ENCODE peak calls at places on chromosomes 11 and 22, in ten cellular contexts. L is GM13977; N is progenitor cell of endocrine pancreas; S is T-helper 1 cell; W is small intestine; I is activated effector memory CD4-positive, alpha-beta T cell treated with Interleukin-2 at 50 U/mL for 16 hours; A is stimulated activated CD8-positive, alpha-beta memory T cell treated with anti-CD3 and anti-CD28 coated beads, Interleukin-2, amount 100 ng/mL, for 48 hours; V is uterus; R is H4; P is T47D. G is an unnamed sample.

GRCh38 chr11:30107899-30108298 is 91.1 kb upstream of the KCNA4 start:
- DNase-seq in N (no peak), V (no peak), S (no peak), W (no peak), R (peak; percentile 72), A (no peak), P (no peak), L (no peak), I (no peak), G (no peak)

GRCh38 chr11:16606784-16607674 is 131.4 kb upstream of the C11orf58 start:
- DNase-seq in N (no peak), S (no peak), R (no peak), A (no peak), I (no peak), P (no peak), V (no peak), W (no peak), L (no peak), G (no peak)

GRCh38 chr11:20162824-20163777 is 2.8 kb upstream of the DBX1 start:
- DNase-seq in I (no peak), W (no peak), R (no peak), P (peak; percentile 20), L (peak; percentile 19), N (peak; percentile 35), S (no peak), V (no peak), A (no peak), G (no peak)

GRCh38 chr11:59186130-59186594 is 14.2 kb downstream of the DTX4 start:
- DNase-seq in S (peak; percentile 34), V (no peak), I (peak; percentile 22), P (peak; percentile 40), N (peak; percentile 78), A (peak; percentile 42), R (no peak), L (peak; percentile 77), W (peak; percentile 95), G (peak; percentile 65)

GRCh38 chr11:75277991-75278790 is 37.6 kb downstream of the TPBGL start:
- DNase-seq in A (no peak), P (no peak), I (no peak), W (no peak), V (no peak), S (no peak), R (no peak), L (no peak), N (no peak), G (no peak)

GRCh38 chr11:116065519-116065918 is 561.3 kb upstream of the CADM1 start:
- DNase-seq in W (no peak), A (no peak), I (no peak), L (no peak), S (no peak), P (no peak), V (no peak), N (no peak), R (no peak), G (no peak)

GRCh38 chr11:122162095-122162494 is 46.1 kb upstream of the BLID start:
- DNase-seq in N (no peak), W (no peak), V (no peak), S (no peak), L (no peak), P (no peak), R (no peak), A (no peak), I (no peak), G (no peak)

GRCh38 chr22:18103527-18104269 is 6.9 kb upstream of the TUBA8 start:
- DNase-seq in W (no peak), V (no peak), R (no peak), L (no peak), A (no peak), N (no peak), S (no peak), I (no peak), P (no peak), G (no peak)

GRCh38 chr11:110948112-110948511 is 235.9 kb upstream of the ARHGAP20 start:
- DNase-seq in W (no peak), N (no peak), S (no peak), R (no peak), V (no peak), A (no peak), P (no peak), L (no peak), I (no peak), G (no peak)

GRCh38 chr11:65695459-65696241 is 16.4 kb upstream of the KAT5 start:
- DNase-seq in A (no peak), V (no peak), P (peak; percentile 65), L (no peak), I (no peak), R (peak; percentile 69), W (peak; percentile 47), S (no peak), N (no peak), G (no peak)

GRCh38 chr11:19938051-19938856 is 222.0 kb downstream of the DBX1 start:
- DNase-seq in N (peak; percentile 42), L (peak; percentile 66), V (no peak), R (peak; percentile 62), I (no peak), W (peak; percentile 34), A (peak; percentile 25), P (peak; percentile 60), S (no peak), G (no peak)

GRCh38 chr22:33658775-33659174 is 261.5 kb downstream of the LARGE1 start:
- DNase-seq in W (no peak), L (no peak), R (no peak), S (no peak), N (no peak), P (peak; percentile 3), I (no peak), A (no peak), V (peak; percentile 24), G (no peak)

GRCh38 chr11:83132191-83132590 is 24.7 kb upstream of the PCF11 start:
- DNase-seq in S (no peak), A (no peak), N (no peak), R (no peak), P (no peak), W (no peak), I (no peak), V (no peak), L (no peak), G (no peak)

GRCh38 chr11:71080239-71081097 is 171.9 kb downstream of the SHANK2 start:
- DNase-seq in R (peak; percentile 77), I (no peak), W (peak; percentile 68), N (peak; percentile 17), A (peak; percentile 43), S (no peak), V (no peak), L (peak; percentile 77), P (peak; percentile 92), G (no peak)

GRCh38 chr11:101019870-101020269 is 109.7 kb downstream of the PGR start:
- DNase-seq in W (no peak), S (no peak), A (no peak), P (no peak), V (no peak), I (no peak), L (no peak), R (no peak), N (no peak), G (no peak)

GRCh38 chr11:112318193-112318592 is 57.5 kb upstream of the PLET1 start:
- DNase-seq in R (peak; percentile 76), N (no peak), V (no peak), L (no peak), A (no peak), I (no peak), P (no peak), W (no peak), S (no peak), G (no peak)

GRCh38 chr11:47161134-47161854 is 15.4 kb downstream of the ARFGAP2 start:
- DNase-seq in S (peak; percentile 35), L (peak; percentile 88), V (peak; percentile 62), I (peak; percentile 27), A (no peak), W (peak; percentile 68), P (peak; percentile 79), R (peak; percentile 24), N (peak; percentile 40), G (peak; percentile 48)

GRCh38 chr11:29012507-29012906 is 904.3 kb downstream of the METTL15 start:
- DNase-seq in V (no peak), P (no peak), W (no peak), A (no peak), S (no peak), N (no peak), L (no peak), R (no peak), I (no peak), G (no peak)

GRCh38 chr11:118914178-118914918 is 11.4 kb downstream of the BCL9L start:
- DNase-seq in L (no peak), R (peak; percentile 48), P (no peak), S (peak; percentile 68), I (peak; percentile 75), V (peak; percentile 34), N (no peak), A (peak; percentile 58), W (peak; percentile 54), G (peak; percentile 95)

GRCh38 chr11:118435233-118435892 is 929 bp upstream of the KMT2A start:
- DNase-seq in W (peak; percentile 44), P (peak; percentile 62), A (peak; percentile 55), V (peak; percentile 46), S (peak; percentile 43), N (peak; percentile 66), L (peak; percentile 80), I (peak; percentile 61), R (peak; percentile 29), G (peak; percentile 56)

GRCh38 chr11:103077553-103077952 is 14.4 kb downstream of the DCUN1D5 start:
- DNase-seq in A (no peak), R (no peak), W (no peak), S (no peak), L (no peak), N (no peak), I (no peak), P (no peak), V (no peak), G (no peak)

GRCh38 chr11:94638902-94639373 is 71.8 kb downstream of the PIWIL4 start:
- DNase-seq in I (no peak), L (no peak), P (no peak), N (no peak), S (no peak), V (no peak), W (peak; percentile 23), A (no peak), R (peak; percentile 13), G (no peak)

GRCh38 chr11:11082651-11083050 is 224.8 kb upstream of the ZBED5 start:
- DNase-seq in S (no peak), N (no peak), I (no peak), W (no peak), P (no peak), A (no peak), L (no peak), R (no peak), V (no peak), G (no peak)

GRCh38 chr11:86800076-86800955 is at the start of gene PRSS23:
- DNase-seq in A (no peak), I (no peak), V (peak; percentile 76), R (peak; percentile 31), L (peak; percentile 52), N (peak; percentile 72), W (peak; percentile 47), S (no peak), P (peak; percentile 64), G (no peak)

GRCh38 chr11:122595246-122595645 is 60.3 kb upstream of the UBASH3B start:
- DNase-seq in L (no peak), V (no peak), R (no peak), S (no peak), I (no peak), A (no peak), N (no peak), P (no peak), W (no peak), G (no peak)

GRCh38 chr11:74123008-74123448 is 47.8 kb downstream of the C2CD3 start:
- DNase-seq in R (no peak), W (no peak), N (no peak), L (no peak), A (no peak), V (no peak), I (no peak), P (no peak), S (no peak), G (no peak)

GRCh38 chr11:114057605-114058004 is 1.9 kb upstream of the ZBTB16 start:
- DNase-seq in I (no peak), A (no peak), W (no peak), L (no peak), P (no peak), S (no peak), R (no peak), V (no peak), N (no peak), G (no peak)

GRCh38 chr11:106278391-106278790 is 200.9 kb downstream of the AASDHPPT start:
- DNase-seq in L (no peak), N (no peak), P (no peak), R (no peak), S (no peak), I (no peak), V (no peak), W (no peak), A (no peak), G (no peak)